ENCODE peak calls at places on chromosomes 2 and 18, in five cellular contexts. P is EL, M is T-helper 1 cell, S is NCI-H1105 treated with DMSO at 0.1 percent for 48 hours, O is NCI-H748 treated with DMSO at 0.1 percent for 48 hours. X is an unnamed sample.

GRCh38 chr2:195559431-195559914 is 97.6 kb upstream of the SLC39A10 start:
- DNase-seq in P (peak; percentile 77), M (peak; percentile 67), S (no peak), O (no peak), X (peak; percentile 50)

GRCh38 chr2:159455330-159455918 is 160.9 kb downstream of the BAZ2B start:
- DNase-seq in P (no peak), M (no peak), S (no peak), O (no peak), X (no peak)

GRCh38 chr2:1538663-1539062 is 125.4 kb downstream of the TPO start:
- DNase-seq in P (peak; percentile 40), M (no peak), S (peak; percentile 36), O (no peak), X (peak; percentile 45)

GRCh38 chr2:239805043-239805329 is 220.2 kb downstream of the NDUFA10 start:
- DNase-seq in P (no peak), M (no peak), S (no peak), O (no peak), X (no peak)

GRCh38 chr2:61978522-61978921 is 73.0 kb downstream of the COMMD1 start:
- DNase-seq in P (no peak), M (no peak), S (peak; percentile 50), O (no peak), X (no peak)

GRCh38 chr2:40097691-40098376 is 318.8 kb upstream of the THUMPD2 start:
- DNase-seq in P (peak; percentile 87), M (no peak), S (no peak), O (no peak), X (peak; percentile 34)

GRCh38 chr2:25052948-25053477 is 11.1 kb downstream of the EFR3B start:
- DNase-seq in P (no peak), M (no peak), S (no peak), O (no peak), X (no peak)

GRCh38 chr2:188333751-188334524 is 42.3 kb downstream of the GULP1 start:
- DNase-seq in P (no peak), M (no peak), S (no peak), O (no peak), X (peak; percentile 97)

GRCh38 chr2:9300214-9300613 is 93.6 kb downstream of the ASAP2 start:
- DNase-seq in P (no peak), M (no peak), S (peak; percentile 26), O (no peak), X (no peak)

GRCh38 chr2:9287400-9288059 is 80.9 kb downstream of the ASAP2 start:
- DNase-seq in P (peak; percentile 100), M (no peak), S (no peak), O (no peak), X (peak; percentile 86)

GRCh38 chr2:229346801-229347540 is 75.9 kb upstream of the PID1 start:
- DNase-seq in P (no peak), M (no peak), S (no peak), O (no peak), X (no peak)

GRCh38 chr2:129479892-129480291 is 499.6 kb upstream of the RAB6C start:
- DNase-seq in P (no peak), M (no peak), S (no peak), O (no peak), X (no peak)

GRCh38 chr2:127638361-127639110 is 7.4 kb upstream of the GPR17 start:
- DNase-seq in P (no peak), M (no peak), S (no peak), O (no peak), X (no peak)

GRCh38 chr2:235757212-235757611 is 263.4 kb downstream of the AGAP1 start:
- DNase-seq in P (no peak), M (no peak), S (no peak), O (no peak), X (no peak)

GRCh38 chr2:28356095-28356911 is 36.4 kb upstream of the FOSL2 start:
- DNase-seq in P (peak; percentile 91), M (no peak), S (peak; percentile 41), O (no peak), X (peak; percentile 100)

GRCh38 chr18:68721681-68722583 is 7.0 kb upstream of the TMX3 start:
- DNase-seq in P (no peak), M (no peak), S (no peak), O (no peak), X (no peak)

GRCh38 chr2:227848586-227848985 is 22.8 kb upstream of the DAW1 start:
- DNase-seq in P (no peak), M (no peak), S (no peak), O (no peak), X (no peak)

GRCh38 chr18:11976463-11976862 is 4.8 kb upstream of the IMPA2 start:
- DNase-seq in P (no peak), M (no peak), S (no peak), O (no peak), X (no peak)

GRCh38 chr2:241307055-241307454 is 8.4 kb downstream of the HDLBP start:
- DNase-seq in P (no peak), M (no peak), S (no peak), O (no peak), X (no peak)

GRCh38 chr2:106638043-106638442 is 150.9 kb downstream of the CD8B2 start:
- DNase-seq in P (peak; percentile 6), M (no peak), S (peak; percentile 67), O (peak; percentile 13), X (peak; percentile 48)

GRCh38 chr18:32674491-32674890 is 98.3 kb downstream of the KLHL14 start:
- DNase-seq in P (no peak), M (no peak), S (no peak), O (peak; percentile 4), X (no peak)

GRCh38 chr2:15965564-15966019 is 25.2 kb downstream of the MYCN start:
- DNase-seq in P (no peak), M (no peak), S (no peak), O (no peak), X (no peak)

GRCh38 chr2:105379741-105380186 is 19.1 kb downstream of the FHL2 start:
- DNase-seq in P (no peak), M (no peak), S (no peak), O (no peak), X (no peak)

GRCh38 chr2:11870064-11870463 is 123.6 kb downstream of the LPIN1 start:
- DNase-seq in P (no peak), M (no peak), S (no peak), O (no peak), X (no peak)

GRCh38 chr2:19841918-19842693 is 59.7 kb downstream of the TTC32 start:
- DNase-seq in P (no peak), M (no peak), S (no peak), O (no peak), X (no peak)

GRCh38 chr2:217746741-217747287 is 256.0 kb downstream of the TNS1 start:
- DNase-seq in P (peak; percentile 32), M (no peak), S (no peak), O (no peak), X (no peak)

GRCh38 chr18:74682998-74683311 is 85.3 kb downstream of the ZNF407 start:
- DNase-seq in P (no peak), M (no peak), S (peak; percentile 54), O (no peak), X (no peak)

X was measured in SJCRH30.